ENCODE peak calls at places on chromosome 5, in ten cellular contexts. P is brain microvascular endothelial cell, J is fibroblast of the aortic adventitia, H is ovary, D is cardiac fibroblast, U is breast epithelium, Y is foreskin fibroblast, C is endothelial cell, V is H1, G is Calu3. W is an unnamed sample.

GRCh38 chr5:90111354-90112070 is 298.0 kb downstream of the CETN3 start:
- DNase-seq in G (no peak), U (no peak), Y (no peak), C (no peak), P (no peak), J (peak; percentile 86), D (peak; percentile 92), V (no peak), H (no peak), W (no peak)

GRCh38 chr5:76291305-76292077 is 111.6 kb upstream of the IQGAP2 start:
- DNase-seq in H (no peak), Y (no peak), G (peak; percentile 92), V (no peak), D (no peak), U (no peak), P (no peak), J (no peak), C (no peak), W (no peak)

GRCh38 chr5:100186181-100186580 is 349.0 kb upstream of the FAM174A start:
- DNase-seq in Y (no peak), D (no peak), U (no peak), V (no peak), C (no peak), P (no peak), J (no peak), G (no peak), H (no peak), W (no peak)

GRCh38 chr5:161369032-161369431 is 177.5 kb downstream of the GABRB2 start:
- DNase-seq in P (no peak), G (no peak), U (no peak), Y (no peak), V (no peak), C (no peak), D (no peak), H (no peak), J (no peak), W (no peak)

GRCh38 chr5:34749431-34749872 is 89.5 kb upstream of the TTC23L start:
- DNase-seq in V (no peak), P (peak; percentile 32), J (peak; percentile 69), C (no peak), D (peak; percentile 50), U (no peak), H (no peak), G (no peak), Y (peak; percentile 92), W (no peak)

GRCh38 chr5:29296548-29296947 is 1896.9 kb upstream of the CDH6 start:
- DNase-seq in U (no peak), V (no peak), D (no peak), H (no peak), J (no peak), G (no peak), C (no peak), P (no peak), Y (no peak), W (no peak)

GRCh38 chr5:74105126-74105780 is 479.3 kb downstream of the ARHGEF28 start:
- DNase-seq in C (no peak), G (no peak), P (no peak), V (no peak), J (peak; percentile 13), Y (no peak), H (no peak), D (peak; percentile 4), U (no peak), W (no peak)

GRCh38 chr5:91885291-91886265 is 502.5 kb upstream of the ARRDC3 start:
- DNase-seq in C (no peak), P (peak; percentile 1), H (no peak), U (no peak), Y (peak; percentile 2), G (peak; percentile 16), D (no peak), J (no peak), V (no peak), W (no peak)

GRCh38 chr5:145856285-145856818 is 16.5 kb downstream of the GRXCR2 start:
- DNase-seq in V (peak; percentile 36), Y (peak; percentile 67), C (peak; percentile 67), D (peak; percentile 60), P (peak; percentile 82), G (peak; percentile 54), U (no peak), H (peak; percentile 58), J (peak; percentile 36), W (no peak)

GRCh38 chr5:145859451-145859850 is 13.4 kb downstream of the GRXCR2 start:
- DNase-seq in P (no peak), G (no peak), J (no peak), U (no peak), Y (no peak), C (no peak), V (no peak), H (no peak), D (no peak), W (no peak)

GRCh38 chr5:145863005-145863404 is 9.8 kb downstream of the GRXCR2 start:
- DNase-seq in G (no peak), J (no peak), H (no peak), D (no peak), C (no peak), V (no peak), P (no peak), U (no peak), Y (no peak), W (no peak)

GRCh38 chr5:145858929-145859328 is 13.9 kb downstream of the GRXCR2 start:
- DNase-seq in G (no peak), U (no peak), V (no peak), P (peak; percentile 54), J (peak; percentile 78), D (peak; percentile 47), H (no peak), C (no peak), Y (no peak), W (no peak)

GRCh38 chr5:145859897-145860296 is 12.9 kb downstream of the GRXCR2 start:
- DNase-seq in V (no peak), C (no peak), Y (no peak), P (no peak), H (no peak), J (no peak), G (no peak), D (no peak), U (no peak), W (no peak)
- TF ChIP-seq CTCF in V (peak; percentile 30), C (peak; percentile 68), Y (no peak), P (peak; percentile 45), H (no peak), J (no peak), G (no peak), D (no peak), U (no peak), W (peak; percentile 10)

GRCh38 chr5:14308384-14309154 is 165.4 kb downstream of the TRIO start:
- DNase-seq in Y (no peak), J (no peak), D (no peak), C (no peak), P (no peak), V (no peak), H (no peak), G (no peak), U (no peak), W (no peak)

GRCh38 chr5:14309199-14309598 is 166.1 kb downstream of the TRIO start:
- DNase-seq in H (no peak), G (no peak), J (no peak), U (no peak), V (no peak), P (no peak), D (no peak), C (no peak), Y (no peak), W (no peak)

GRCh38 chr5:14302343-14302742 is 159.2 kb downstream of the TRIO start:
- DNase-seq in D (no peak), U (no peak), Y (no peak), H (no peak), G (no peak), J (no peak), P (no peak), C (no peak), V (no peak), W (no peak)

GRCh38 chr5:14306415-14306814 is 163.3 kb downstream of the TRIO start:
- DNase-seq in J (no peak), H (no peak), U (no peak), D (no peak), P (no peak), C (no peak), Y (no peak), G (no peak), V (no peak), W (no peak)

GRCh38 chr5:14305045-14305444 is 161.9 kb downstream of the TRIO start:
- DNase-seq in P (peak; percentile 91), U (no peak), H (no peak), V (no peak), G (peak; percentile 44), Y (peak; percentile 73), C (no peak), D (peak; percentile 86), J (peak; percentile 81), W (no peak)
- TF ChIP-seq CTCF in P (no peak), U (no peak), H (no peak), V (no peak), G (no peak), Y (no peak), C (no peak), D (no peak), J (no peak), W (no peak)

DNA sequence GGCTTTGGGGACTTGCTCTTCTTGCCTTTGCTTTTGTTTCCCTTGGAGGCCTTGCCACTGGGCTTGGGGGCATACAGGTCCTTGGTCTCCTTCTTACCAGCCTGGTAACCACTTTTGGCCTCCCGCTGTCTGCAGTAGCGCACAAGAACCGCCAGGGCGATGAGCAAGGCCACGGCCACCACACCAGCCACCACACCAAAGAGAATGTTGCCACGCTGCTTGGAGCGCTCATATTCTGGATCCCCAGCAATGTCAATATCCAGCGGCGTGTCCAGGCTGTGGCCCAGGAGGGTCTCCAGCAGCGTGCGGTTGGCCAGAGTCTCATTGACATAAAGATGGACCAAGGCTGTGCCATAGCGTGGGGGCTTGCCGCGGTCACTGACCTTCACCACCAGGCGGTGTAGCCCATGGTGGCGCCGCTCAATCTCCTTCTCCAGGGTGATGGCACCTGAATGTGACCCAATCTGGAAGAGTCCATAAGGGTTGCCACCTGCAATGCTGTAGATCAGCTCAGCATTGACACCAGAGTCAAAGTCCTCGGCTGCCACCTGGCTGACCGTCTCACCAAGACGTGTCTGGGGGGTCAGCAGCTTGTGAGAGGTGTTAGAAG is 14.5 kb downstream of the PCDH1 start:
- DNase-seq in Y (no peak), U (no peak), J (no peak), V (no peak), H (no peak), P (no peak), G (no peak), D (no peak), C (no peak), W (no peak)
- TF ChIP-seq CTCF in Y (no peak), U (no peak), J (no peak), V (no peak), H (no peak), P (no peak), G (no peak), D (no peak), C (no peak), W (no peak)

GRCh38 chr5:180290568-180291233 is 1.2 kb downstream of the MAPK9 start:
- DNase-seq in H (no peak), D (no peak), J (no peak), P (no peak), U (no peak), G (no peak), V (no peak), Y (no peak), C (no peak), W (no peak)

GRCh38 chr5:180294401-180294800 is 2.5 kb upstream of the MAPK9 start:
- DNase-seq in J (no peak), C (no peak), U (no peak), G (no peak), Y (no peak), V (no peak), H (no peak), P (no peak), D (no peak), W (no peak)

GRCh38 chr5:180289966-180290365 is 1.9 kb downstream of the MAPK9 start:
- DNase-seq in C (no peak), P (no peak), G (no peak), U (no peak), J (no peak), D (no peak), V (no peak), H (no peak), Y (no peak), W (no peak)

GRCh38 chr5:180291234-180291940 is 496 bp downstream of the MAPK9 start:
- DNase-seq in Y (peak; percentile 56), P (no peak), G (peak; percentile 53), C (peak; percentile 44), J (no peak), H (no peak), U (no peak), V (no peak), D (no peak), W (no peak)

DNA sequence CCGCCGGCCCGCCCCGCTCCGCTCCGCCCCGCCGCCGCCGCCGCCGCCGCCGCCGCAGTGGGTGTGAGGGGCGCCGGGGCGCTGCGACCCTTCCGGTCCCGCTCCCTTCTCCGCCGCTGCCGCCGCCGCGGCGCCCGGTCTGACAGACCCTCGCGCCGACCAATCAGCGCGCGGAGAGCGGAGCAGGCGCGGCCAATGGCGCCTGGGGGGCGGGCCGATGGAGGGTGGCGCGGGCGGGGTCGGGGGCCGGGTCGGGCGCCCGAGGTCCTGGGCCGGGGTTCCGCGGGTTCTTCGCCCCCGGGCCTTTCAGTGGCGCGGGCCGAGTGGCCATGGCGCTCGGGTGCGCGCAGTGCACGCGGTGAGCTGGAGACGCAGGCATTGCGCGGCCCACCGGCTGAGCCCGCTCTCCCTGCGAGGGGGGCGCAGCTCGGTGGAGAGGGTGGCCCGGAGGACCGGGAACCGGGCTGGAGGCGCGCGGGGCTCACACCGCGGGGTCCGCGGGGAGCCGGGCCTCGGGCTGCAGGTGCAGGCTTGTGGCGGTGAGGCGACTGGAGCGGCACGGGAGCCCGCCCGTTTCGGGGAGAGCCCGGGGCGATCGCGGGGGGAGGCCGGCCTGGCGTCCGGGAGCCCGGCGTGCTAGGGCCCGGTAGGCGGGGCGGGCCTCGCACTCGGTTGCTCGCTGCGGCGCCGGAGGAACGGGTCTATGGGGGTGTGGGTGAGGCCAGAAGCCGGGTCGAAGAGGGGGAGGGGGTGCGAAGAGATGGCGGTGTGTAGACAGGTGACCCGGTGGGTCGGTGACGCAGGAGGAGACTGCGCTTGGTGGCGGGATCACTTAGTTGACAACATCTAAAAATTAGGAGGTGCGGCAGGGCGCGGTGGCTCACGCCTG is at the start of gene MAPK9:
- DNase-seq in P (peak; percentile 18), D (peak; percentile 80), Y (peak; percentile 93), C (peak; percentile 88), G (peak; percentile 91), V (no peak), U (peak; percentile 68), H (peak; percentile 81), J (peak; percentile 60), W (peak; percentile 26)
- TF ChIP-seq CTCF in P (no peak), D (no peak), Y (no peak), C (no peak), G (no peak), V (no peak), U (no peak), H (no peak), J (no peak), W (no peak)

W was measured in astrocyte of the cerebellum.